ENCODE peak calls at places on chromosome 11, in six cellular contexts. B, R, L, X, N and P are unnamed samples.

GRCh38 chr11:31509017-31509411 is 408 bp downstream of the IMMP1L start:
- DNase-seq in N (no peak), B (no peak), L (no peak), X (no peak), R (no peak), P (no peak)

GRCh38 chr11:117557321-117557720 is 229.7 kb downstream of the CEP164 start:
- DNase-seq in B (no peak), X (no peak), L (no peak), N (no peak), R (no peak), P (no peak)

GRCh38 chr11:88068848-88069554 is 106.2 kb downstream of the RAB38 start:
- DNase-seq in N (no peak), R (no peak), B (no peak), X (no peak), L (no peak), P (no peak)

GRCh38 chr11:69439651-69440464 is 41.6 kb upstream of the LINC01488 start:
- DNase-seq in N (no peak), R (no peak), L (no peak), X (no peak), B (no peak), P (no peak)

GRCh38 chr11:86143429-86144030 is 74.6 kb upstream of the PICALM start:
- DNase-seq in X (no peak), B (no peak), R (no peak), N (no peak), L (no peak), P (no peak)

GRCh38 chr11:86099727-86100320 is 30.9 kb upstream of the PICALM start:
- DNase-seq in R (no peak), N (no peak), L (no peak), X (no peak), B (no peak), P (no peak)

GRCh38 chr11:61745796-61746653 is 6.4 kb upstream of the MYRF start:
- DNase-seq in B (no peak), L (no peak), R (no peak), X (no peak), N (no peak), P (no peak)

GRCh38 chr11:75524576-75525432 is 937 bp downstream of the GDPD5 start:
- DNase-seq in R (no peak), L (no peak), N (peak; percentile 28), X (no peak), B (no peak), P (no peak)

GRCh38 chr11:19951558-19952083 is 208.7 kb downstream of the DBX1 start:
- DNase-seq in R (no peak), N (peak; percentile 55), L (no peak), X (no peak), B (no peak), P (no peak)

GRCh38 chr11:124748481-124749338 is 3.3 kb downstream of the VSIG2 start:
- DNase-seq in L (peak; percentile 37), X (no peak), B (no peak), R (no peak), N (no peak), P (no peak)

GRCh38 chr11:95364324-95365295 is 133.6 kb upstream of the SESN3 start:
- DNase-seq in B (no peak), N (no peak), L (no peak), R (no peak), X (no peak), P (no peak)

GRCh38 chr11:130638624-130639023 is 190.2 kb downstream of the ADAMTS15 start:
- DNase-seq in N (no peak), X (no peak), B (no peak), L (no peak), R (no peak), P (no peak)

GRCh38 chr11:113468666-113469345 is 6.4 kb downstream of the DRD2 start:
- DNase-seq in R (no peak), N (no peak), L (no peak), B (no peak), X (no peak), P (no peak)

GRCh38 chr11:9078113-9079041 is 13.0 kb downstream of the SCUBE2 start:
- DNase-seq in B (no peak), N (no peak), L (no peak), R (no peak), X (no peak), P (no peak)